ENCODE peak calls at places on chromosomes 1 and 21, in five cellular contexts. S is GM12864, B is foreskin fibroblast, P is pancreas, X is GM06990. E is an unnamed sample.

GRCh38 chr1:14896381-14897079 is 257.0 kb upstream of the TMEM51 start:
- DNase-seq in P (no peak), S (no peak), B (peak; percentile 17), X (no peak), E (no peak)

GRCh38 chr1:237851209-237851845 is 39.4 kb downstream of the ZP4 start:
- DNase-seq in B (no peak), S (no peak), X (no peak), P (peak; percentile 75), E (peak; percentile 10)

GRCh38 chr21:43331962-43332458 is 94.9 kb downstream of the SIK1 start:
- DNase-seq in S (no peak), X (no peak), P (no peak), B (peak; percentile 69), E (no peak)

GRCh38 chr1:75795703-75796193 is 934 bp upstream of the MSH4 start:
- DNase-seq in S (no peak), B (no peak), P (no peak), X (no peak), E (no peak)

GRCh38 chr1:108644984-108645383 is 15.9 kb downstream of the HENMT1 start:
- DNase-seq in P (no peak), X (no peak), S (no peak), B (no peak), E (no peak)

GRCh38 chr1:63777965-63778880 is 4.4 kb downstream of the ROR1 start:
- DNase-seq in X (no peak), S (no peak), P (no peak), B (no peak), E (no peak)

GRCh38 chr1:192580351-192580962 is 4.9 kb downstream of the RGS1 start:
- DNase-seq in X (no peak), S (no peak), B (peak; percentile 82), P (no peak), E (no peak)

GRCh38 chr1:240415532-240415931 is 196.4 kb downstream of the GREM2 start:
- DNase-seq in X (no peak), B (no peak), P (no peak), S (no peak), E (no peak)

GRCh38 chr1:206717237-206717989 is 32.7 kb downstream of the MAPKAPK2 start:
- DNase-seq in B (peak; percentile 24), S (peak; percentile 79), P (peak; percentile 30), X (no peak), E (no peak)

GRCh38 chr1:192493584-192493983 is 82.0 kb upstream of the RGS1 start:
- DNase-seq in P (no peak), X (no peak), B (no peak), S (no peak), E (no peak)

GRCh38 chr1:55061000-55061705 is 21.8 kb downstream of the PCSK9 start:
- DNase-seq in S (no peak), X (no peak), P (no peak), B (no peak), E (no peak)

GRCh38 chr1:232962761-232963357 is 12.4 kb downstream of the NTPCR start:
- DNase-seq in B (peak; percentile 47), P (no peak), X (no peak), S (no peak), E (no peak)

DNA sequence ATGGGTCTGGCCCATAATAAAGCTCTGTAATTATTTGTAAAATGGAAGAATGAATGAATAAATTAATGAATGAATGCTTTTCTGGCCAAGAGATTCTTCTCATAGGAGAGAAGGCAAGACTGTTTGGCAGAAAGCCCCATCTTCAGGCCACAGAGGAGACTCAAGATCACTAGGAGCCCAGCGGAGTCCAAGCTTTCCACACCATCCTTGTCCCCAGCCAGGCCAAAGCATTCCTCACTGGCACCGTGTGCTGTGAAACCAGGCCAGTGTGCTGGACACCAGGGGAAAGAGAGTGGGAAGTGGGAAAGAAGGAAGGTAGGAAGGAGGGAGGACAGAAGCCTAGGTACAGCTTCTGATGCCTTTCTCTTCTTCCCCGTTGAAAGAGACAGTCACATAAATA is 86.4 kb downstream of the PLXNA2 start:
- DNase-seq in X (no peak), P (no peak), B (no peak), S (no peak), E (no peak)
- H3K4me3 ChIP-seq in X (no peak overlapping the region), P (no peak overlapping the region), B (no peak overlapping the region), S (no peak overlapping the region), E (no peak overlapping the region)

DNA sequence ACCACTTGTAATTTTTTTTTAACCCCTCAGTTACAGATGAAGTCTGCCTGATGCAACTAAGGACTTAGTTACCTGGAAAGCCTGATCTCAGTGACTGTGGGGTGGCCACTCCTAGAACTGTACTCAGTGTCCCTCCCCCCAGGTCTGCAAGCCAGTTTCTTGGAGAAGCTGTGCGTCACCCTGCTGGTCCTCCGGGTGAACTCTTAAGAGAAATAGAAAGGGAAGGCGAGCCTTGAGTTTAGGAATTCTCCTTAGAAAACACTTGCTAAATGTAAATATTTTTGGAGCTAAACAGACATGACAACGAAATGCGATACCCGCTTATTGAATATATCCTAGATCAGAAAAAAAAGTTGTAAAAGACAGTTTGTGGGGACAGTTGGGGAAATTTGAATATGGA is 730 bp downstream of the SLC16A4 start:
- DNase-seq in S (no peak), P (no peak), X (no peak), B (peak; percentile 87), E (no peak)
- TF ChIP-seq CTCF in S (no peak), P (no peak), X (no peak), B (peak; percentile 3), E (no peak)

DNA sequence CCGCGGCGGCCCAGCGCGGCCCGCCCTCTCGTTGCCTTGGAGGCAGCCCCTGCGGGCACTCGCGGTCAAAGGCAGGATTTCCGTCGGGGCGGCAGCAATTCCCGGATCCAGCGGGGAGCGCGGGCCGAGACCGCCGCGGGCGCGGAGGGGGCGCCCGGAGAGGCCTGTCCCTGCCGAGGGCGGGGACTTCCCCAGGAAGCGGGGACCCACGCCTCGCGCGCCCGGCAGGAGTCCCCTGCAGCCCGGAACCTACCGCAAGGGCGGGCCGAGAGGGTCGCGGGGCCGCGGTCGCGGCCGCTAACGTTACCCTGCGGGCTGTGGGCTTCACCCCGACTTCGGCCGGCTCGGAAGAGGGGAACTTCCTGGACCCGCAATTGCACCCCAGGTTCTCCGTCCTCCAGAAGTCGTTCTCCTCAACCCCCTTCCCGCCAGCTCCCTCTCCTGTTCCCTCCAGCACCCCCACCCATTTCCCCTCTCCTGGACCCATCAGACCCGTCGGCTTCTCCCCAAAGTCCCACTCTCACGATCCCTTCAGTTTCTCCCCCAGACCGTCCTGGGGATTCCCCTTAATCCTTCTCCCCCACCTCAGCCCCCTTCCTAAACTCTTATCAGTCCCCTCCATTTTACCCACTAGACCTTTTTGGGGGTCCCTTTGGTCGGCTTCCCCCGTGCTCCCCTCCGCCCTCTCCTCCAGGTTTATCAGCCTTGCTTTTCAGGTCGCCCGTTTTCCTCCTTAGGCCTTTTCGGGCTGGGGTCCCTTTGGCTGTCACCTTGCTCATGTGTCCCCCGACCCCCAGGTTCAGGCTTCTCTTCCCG is 611 bp downstream of the FGR start:
- DNase-seq in B (peak; percentile 52), P (no peak), X (peak; percentile 70), S (no peak), E (no peak)
- H3K4me3 ChIP-seq in B (peak overlapping the region; percentile 28), P (no peak overlapping the region), X (peak overlapping the region; percentile 41), S (peak overlapping the region; percentile 37), E (peak overlapping the region; percentile 3)

GRCh38 chr1:82604524-82604923 is 803.8 kb downstream of the ADGRL2 start:
- DNase-seq in X (no peak), P (no peak), B (no peak), S (no peak), E (no peak)
- TF ChIP-seq CTCF in X (no peak), P (no peak), B (no peak), S (no peak), E (no peak)

GRCh38 chr1:26307363-26307781 is 936 bp upstream of the UBXN11 start:
- DNase-seq in P (no peak), S (no peak), X (no peak), B (no peak), E (no peak)
- H3K4me3 ChIP-seq in P (no peak overlapping the region), S (peak overlapping the region; percentile 66), X (no peak overlapping the region), B (no peak overlapping the region), E (no peak overlapping the region)